ENCODE peak calls at places on chromosomes 13 and 19, in four cellular contexts. V, Y, T and X are unnamed samples.

GRCh38 chr19:30567535-30568232 is 195.5 kb downstream of the ZNF536 start:
- DNase-seq in V (no peak), Y (no peak), T (no peak), X (no peak)

GRCh38 chr19:21463449-21464105 is 41.8 kb upstream of the ZNF429 start:
- DNase-seq in V (peak), Y (peak), T (peak), X (peak)

GRCh38 chr13:103066991-103067390 is 774 bp upstream of the SLC10A2 start:
- DNase-seq in V (no peak), Y (no peak), T (no peak), X (no peak)

GRCh38 chr19:801030-801860 is 4.0 kb downstream of the PTBP1 start:
- DNase-seq in V (no peak), Y (no peak), T (peak), X (no peak)

GRCh38 chr13:28597641-28598040 is 61.3 kb upstream of the POMP start:
- DNase-seq in V (no peak), Y (no peak), T (no peak), X (no peak)

GRCh38 chr13:70098669-70099068 is 9.0 kb upstream of the ATXN8OS start:
- DNase-seq in V (no peak), Y (no peak), T (no peak), X (no peak)

GRCh38 chr13:47796816-47797215 is 204.3 kb downstream of the SUCLA2 start:
- DNase-seq in V (no peak), Y (no peak), T (no peak), X (no peak)

GRCh38 chr13:58018020-58018419 is 386.5 kb downstream of the PCDH17 start:
- DNase-seq in V (no peak), Y (no peak), T (no peak), X (no peak)

GRCh38 chr19:12703056-12703455 is 6.6 kb upstream of the FBXW9 start:
- DNase-seq in V (no peak), Y (no peak), T (no peak), X (peak)

GRCh38 chr19:44753932-44754742 is 5.6 kb downstream of the BCL3 start:
- DNase-seq in V (no peak), Y (no peak), T (peak), X (peak)

GRCh38 chr13:42354246-42355117 is 82.5 kb downstream of the AKAP11 start:
- DNase-seq in V (no peak), Y (no peak), T (no peak), X (no peak)

GRCh38 chr13:27341616-27342015 is 71.0 kb downstream of the RASL11A start:
- DNase-seq in V (no peak), Y (no peak), T (no peak), X (no peak)

GRCh38 chr13:98575009-98575866 is 1.7 kb downstream of the STK24 start:
- DNase-seq in V (no peak), Y (no peak), T (no peak), X (no peak)

GRCh38 chr19:15641901-15642491 is 1.3 kb downstream of the CYP4F3 start:
- DNase-seq in V (no peak), Y (no peak), T (peak), X (no peak)

GRCh38 chr19:10852098-10852800 is 4.0 kb downstream of the C19orf38 start:
- DNase-seq in V (no peak), Y (no peak), T (no peak), X (no peak)

GRCh38 chr13:51644649-51645048 is 60.4 kb downstream of the WDFY2 start:
- DNase-seq in V (no peak), Y (no peak), T (no peak), X (no peak)

GRCh38 chr19:12720851-12721655 is 2.7 kb downstream of the TNPO2 start:
- DNase-seq in V (no peak), Y (no peak), T (no peak), X (no peak)

GRCh38 chr19:54114340-54114826 is 1.1 kb downstream of the TFPT start:
- DNase-seq in V (no peak), Y (no peak), T (peak), X (no peak)

GRCh38 chr19:46944918-46945628 is 74.6 kb upstream of the NPAS1 start:
- DNase-seq in V (no peak), Y (no peak), T (peak), X (peak)

GRCh38 chr19:839146-839872 is 1.5 kb upstream of the PRTN3 start:
- DNase-seq in V (no peak), Y (no peak), T (no peak), X (no peak)

GRCh38 chr13:44280461-44280860 is 93.2 kb upstream of the SERP2 start:
- DNase-seq in V (no peak), Y (no peak), T (no peak), X (no peak)

GRCh38 chr19:29671393-29672076 is 6.3 kb downstream of the PLEKHF1 start:
- DNase-seq in V (no peak), Y (no peak), T (peak), X (no peak)

GRCh38 chr13:59950201-59950730 is 213.5 kb downstream of the DIAPH3 start:
- DNase-seq in V (no peak), Y (no peak), T (no peak), X (no peak)

GRCh38 chr13:32150794-32151193 is 119.2 kb downstream of the FRY start:
- DNase-seq in V (no peak), Y (no peak), T (peak), X (no peak)

GRCh38 chr13:37097008-37097579 is 8.4 kb downstream of the CSNK1A1L start:
- DNase-seq in V (no peak), Y (no peak), T (no peak), X (no peak)

GRCh38 chr19:31349160-31349881 is at the start of gene TSHZ3:
- DNase-seq in V (peak), Y (no peak), T (peak), X (peak)

GRCh38 chr13:99432637-99433542 is 68.4 kb upstream of the TM9SF2 start:
- DNase-seq in V (no peak), Y (no peak), T (peak), X (peak)